ENCODE peak calls at places on chromosome 1, in eight cellular contexts. One of them, this sample, is unnamed.

GRCh38 chr1:65792671-65793358 is at the start of gene PDE4B:
- DNase-seq in fibroblast of mammary gland: peak
- DNase-seq in activated T-helper 1 cell treated with Interleukin-2 at 50 U/mL for 16 hours: no peak
- DNase-seq in Kasumi-1: no peak
- DNase-seq in heart right ventricle: peak
- DNase-seq in GM20000: peak
- DNase-seq in foreskin melanocyte: no peak
- DNase-seq in HL-60: peak
- DNase-seq in this sample: no peak

GRCh38 chr1:47231314-47232186 is 475 bp downstream of the TAL1 start:
- DNase-seq in fibroblast of mammary gland: peak
- DNase-seq in activated T-helper 1 cell treated with Interleukin-2 at 50 U/mL for 16 hours: no peak
- DNase-seq in Kasumi-1: peak
- DNase-seq in heart right ventricle: peak
- DNase-seq in GM20000: peak
- DNase-seq in foreskin melanocyte: peak
- DNase-seq in HL-60: peak
- DNase-seq in this sample: no peak

GRCh38 chr1:18556364-18556763 is 74.3 kb upstream of the PAX7 start:
- DNase-seq in fibroblast of mammary gland: peak
- DNase-seq in activated T-helper 1 cell treated with Interleukin-2 at 50 U/mL for 16 hours: no peak
- DNase-seq in Kasumi-1: peak
- DNase-seq in heart right ventricle: no peak
- DNase-seq in GM20000: no peak
- DNase-seq in foreskin melanocyte: no peak
- DNase-seq in HL-60: no peak
- DNase-seq in this sample: peak

GRCh38 chr1:25037174-25038074 is 107.3 kb upstream of the RUNX3 start:
- DNase-seq in fibroblast of mammary gland: peak
- DNase-seq in activated T-helper 1 cell treated with Interleukin-2 at 50 U/mL for 16 hours: peak
- DNase-seq in Kasumi-1: peak
- DNase-seq in heart right ventricle: peak
- DNase-seq in GM20000: peak
- DNase-seq in foreskin melanocyte: no peak
- DNase-seq in HL-60: peak
- DNase-seq in this sample: peak

GRCh38 chr1:2194319-2194897 is at the start of gene FAAP20:
- DNase-seq in fibroblast of mammary gland: peak
- DNase-seq in activated T-helper 1 cell treated with Interleukin-2 at 50 U/mL for 16 hours: peak
- DNase-seq in Kasumi-1: peak
- DNase-seq in heart right ventricle: peak
- DNase-seq in GM20000: peak
- DNase-seq in foreskin melanocyte: no peak
- DNase-seq in HL-60: no peak
- DNase-seq in this sample: peak

GRCh38 chr1:6102227-6102845 is 56.6 kb downstream of the KCNAB2 start:
- DNase-seq in fibroblast of mammary gland: no peak
- DNase-seq in activated T-helper 1 cell treated with Interleukin-2 at 50 U/mL for 16 hours: no peak
- DNase-seq in Kasumi-1: no peak
- DNase-seq in heart right ventricle: no peak
- DNase-seq in GM20000: no peak
- DNase-seq in foreskin melanocyte: no peak
- DNase-seq in HL-60: no peak
- DNase-seq in this sample: no peak

GRCh38 chr1:9842781-9843575 is 19.2 kb upstream of the CLSTN1 start:
- DNase-seq in fibroblast of mammary gland: no peak
- DNase-seq in activated T-helper 1 cell treated with Interleukin-2 at 50 U/mL for 16 hours: no peak
- DNase-seq in Kasumi-1: no peak
- DNase-seq in heart right ventricle: peak
- DNase-seq in GM20000: no peak
- DNase-seq in foreskin melanocyte: no peak
- DNase-seq in HL-60: no peak
- DNase-seq in this sample: no peak

GRCh38 chr1:210366767-210367166 is 38.1 kb downstream of the HHAT start:
- DNase-seq in fibroblast of mammary gland: no peak
- DNase-seq in activated T-helper 1 cell treated with Interleukin-2 at 50 U/mL for 16 hours: no peak
- DNase-seq in Kasumi-1: no peak
- DNase-seq in heart right ventricle: no peak
- DNase-seq in GM20000: no peak
- DNase-seq in foreskin melanocyte: no peak
- DNase-seq in HL-60: no peak
- DNase-seq in this sample: no peak

GRCh38 chr1:155137550-155137949 is 1.9 kb downstream of the SLC50A1 start:
- DNase-seq in fibroblast of mammary gland: no peak
- DNase-seq in activated T-helper 1 cell treated with Interleukin-2 at 50 U/mL for 16 hours: no peak
- DNase-seq in Kasumi-1: no peak
- DNase-seq in heart right ventricle: no peak
- DNase-seq in GM20000: no peak
- DNase-seq in foreskin melanocyte: no peak
- DNase-seq in HL-60: no peak
- DNase-seq in this sample: no peak

GRCh38 chr1:12182410-12182946 is 15.7 kb downstream of the TNFRSF1B start:
- DNase-seq in fibroblast of mammary gland: no peak
- DNase-seq in activated T-helper 1 cell treated with Interleukin-2 at 50 U/mL for 16 hours: no peak
- DNase-seq in Kasumi-1: no peak
- DNase-seq in heart right ventricle: no peak
- DNase-seq in GM20000: no peak
- DNase-seq in foreskin melanocyte: no peak
- DNase-seq in HL-60: no peak
- DNase-seq in this sample: no peak

GRCh38 chr1:11272544-11272841 is 505 bp upstream of the UBIAD1 start:
- DNase-seq in fibroblast of mammary gland: no peak
- DNase-seq in activated T-helper 1 cell treated with Interleukin-2 at 50 U/mL for 16 hours: no peak
- DNase-seq in Kasumi-1: peak
- DNase-seq in heart right ventricle: no peak
- DNase-seq in GM20000: no peak
- DNase-seq in foreskin melanocyte: peak
- DNase-seq in HL-60: no peak
- DNase-seq in this sample: no peak

GRCh38 chr1:78601068-78601467 is 19.2 kb upstream of the IFI44L start:
- DNase-seq in fibroblast of mammary gland: no peak
- DNase-seq in activated T-helper 1 cell treated with Interleukin-2 at 50 U/mL for 16 hours: no peak
- DNase-seq in Kasumi-1: no peak
- DNase-seq in heart right ventricle: no peak
- DNase-seq in GM20000: no peak
- DNase-seq in foreskin melanocyte: no peak
- DNase-seq in HL-60: no peak
- DNase-seq in this sample: no peak

GRCh38 chr1:33222381-33222780 is 33.9 kb upstream of the ZNF362 start:
- DNase-seq in fibroblast of mammary gland: no peak
- DNase-seq in activated T-helper 1 cell treated with Interleukin-2 at 50 U/mL for 16 hours: no peak
- DNase-seq in Kasumi-1: no peak
- DNase-seq in heart right ventricle: no peak
- DNase-seq in GM20000: no peak
- DNase-seq in foreskin melanocyte: no peak
- DNase-seq in HL-60: no peak
- DNase-seq in this sample: no peak

GRCh38 chr1:9907441-9907840 is 2.6 kb downstream of the CTNNBIP1 start:
- DNase-seq in fibroblast of mammary gland: no peak
- DNase-seq in activated T-helper 1 cell treated with Interleukin-2 at 50 U/mL for 16 hours: no peak
- DNase-seq in Kasumi-1: no peak
- DNase-seq in heart right ventricle: no peak
- DNase-seq in GM20000: no peak
- DNase-seq in foreskin melanocyte: no peak
- DNase-seq in HL-60: no peak
- DNase-seq in this sample: no peak

GRCh38 chr1:78044796-78045599 is 768 bp upstream of the GIPC2 start:
- DNase-seq in fibroblast of mammary gland: peak
- DNase-seq in activated T-helper 1 cell treated with Interleukin-2 at 50 U/mL for 16 hours: no peak
- DNase-seq in Kasumi-1: no peak
- DNase-seq in heart right ventricle: no peak
- DNase-seq in GM20000: no peak
- DNase-seq in foreskin melanocyte: no peak
- DNase-seq in HL-60: no peak
- DNase-seq in this sample: no peak

GRCh38 chr1:243407284-243408018 is 151.6 kb downstream of the SDCCAG8 start:
- DNase-seq in fibroblast of mammary gland: peak
- DNase-seq in activated T-helper 1 cell treated with Interleukin-2 at 50 U/mL for 16 hours: no peak
- DNase-seq in Kasumi-1: no peak
- DNase-seq in heart right ventricle: no peak
- DNase-seq in GM20000: no peak
- DNase-seq in foreskin melanocyte: peak
- DNase-seq in HL-60: no peak
- DNase-seq in this sample: no peak

GRCh38 chr1:110114784-110115183 is 2.5 kb downstream of the UBL4B start:
- DNase-seq in fibroblast of mammary gland: no peak
- DNase-seq in activated T-helper 1 cell treated with Interleukin-2 at 50 U/mL for 16 hours: no peak
- DNase-seq in Kasumi-1: no peak
- DNase-seq in heart right ventricle: no peak
- DNase-seq in GM20000: no peak
- DNase-seq in foreskin melanocyte: peak
- DNase-seq in HL-60: no peak
- DNase-seq in this sample: peak

This sample was measured in SK-MEL-5.